ENCODE peak calls at places on chromosomes 1 and 21, in ten cellular contexts. One of them, this sample, is unnamed.

GRCh38 chr1:30641557-30642353 is 81.6 kb downstream of the MATN1 start:
- DNase-seq in NCI-H460: no peak
- DNase-seq in NCI-H1436: no peak
- DNase-seq in naive thymus-derived CD4-positive, alpha-beta T cell: no peak
- DNase-seq in AG09309: no peak
- DNase-seq in naive B cell: no peak
- DNase-seq in stimulated activated CD4-positive, alpha-beta T cell treated with anti-CD3 and anti-CD28 coated beads, Interleukin-1b, Interleukin-23, amount 100 ng/mL, for 24 hours: no peak
- DNase-seq in body of pancreas: no peak
- DNase-seq in activated naive CD4-positive, alpha-beta T cell treated with Interleukin-2 at 50 U/mL for 16 hours: no peak
- DNase-seq in iPS-NIHi11: no peak
- DNase-seq in this sample: no peak

GRCh38 chr21:24023936-24024335 is 1583.3 kb downstream of the MRPL39 start:
- DNase-seq in body of pancreas: no peak
- DNase-seq in stimulated activated CD4-positive, alpha-beta T cell treated with anti-CD3 and anti-CD28 coated beads, Interleukin-1b, Interleukin-23, amount 100 ng/mL, for 24 hours: no peak
- DNase-seq in AG09309: no peak
- DNase-seq in naive B cell: no peak
- DNase-seq in NCI-H1436: peak
- DNase-seq in activated naive CD4-positive, alpha-beta T cell treated with Interleukin-2 at 50 U/mL for 16 hours: no peak
- DNase-seq in naive thymus-derived CD4-positive, alpha-beta T cell: no peak
- DNase-seq in iPS-NIHi11: no peak
- DNase-seq in NCI-H460: no peak
- DNase-seq in this sample: no peak

GRCh38 chr21:36511484-36512227 is 31.7 kb upstream of the CLDN14 start:
- DNase-seq in AG09309: no peak
- DNase-seq in stimulated activated CD4-positive, alpha-beta T cell treated with anti-CD3 and anti-CD28 coated beads, Interleukin-1b, Interleukin-23, amount 100 ng/mL, for 24 hours: no peak
- DNase-seq in naive thymus-derived CD4-positive, alpha-beta T cell: no peak
- DNase-seq in activated naive CD4-positive, alpha-beta T cell treated with Interleukin-2 at 50 U/mL for 16 hours: no peak
- DNase-seq in iPS-NIHi11: no peak
- DNase-seq in body of pancreas: no peak
- DNase-seq in naive B cell: no peak
- DNase-seq in NCI-H1436: no peak
- DNase-seq in NCI-H460: no peak
- DNase-seq in this sample: no peak

GRCh38 chr21:33514234-33514633 is 22.7 kb upstream of the DNAJC28 start:
- DNase-seq in activated naive CD4-positive, alpha-beta T cell treated with Interleukin-2 at 50 U/mL for 16 hours: no peak
- DNase-seq in stimulated activated CD4-positive, alpha-beta T cell treated with anti-CD3 and anti-CD28 coated beads, Interleukin-1b, Interleukin-23, amount 100 ng/mL, for 24 hours: no peak
- DNase-seq in naive B cell: no peak
- DNase-seq in iPS-NIHi11: no peak
- DNase-seq in body of pancreas: no peak
- DNase-seq in NCI-H460: no peak
- DNase-seq in naive thymus-derived CD4-positive, alpha-beta T cell: no peak
- DNase-seq in NCI-H1436: no peak
- DNase-seq in AG09309: peak
- DNase-seq in this sample: no peak

GRCh38 chr1:52424757-52425265 is 20.4 kb downstream of the PRPF38A start:
- DNase-seq in NCI-H1436: no peak
- DNase-seq in body of pancreas: no peak
- DNase-seq in naive B cell: no peak
- DNase-seq in iPS-NIHi11: no peak
- DNase-seq in stimulated activated CD4-positive, alpha-beta T cell treated with anti-CD3 and anti-CD28 coated beads, Interleukin-1b, Interleukin-23, amount 100 ng/mL, for 24 hours: no peak
- DNase-seq in activated naive CD4-positive, alpha-beta T cell treated with Interleukin-2 at 50 U/mL for 16 hours: no peak
- DNase-seq in naive thymus-derived CD4-positive, alpha-beta T cell: no peak
- DNase-seq in NCI-H460: no peak
- DNase-seq in AG09309: no peak
- DNase-seq in this sample: no peak

GRCh38 chr1:38549191-38549590 is 310.4 kb downstream of the RRAGC start:
- DNase-seq in iPS-NIHi11: no peak
- DNase-seq in body of pancreas: no peak
- DNase-seq in stimulated activated CD4-positive, alpha-beta T cell treated with anti-CD3 and anti-CD28 coated beads, Interleukin-1b, Interleukin-23, amount 100 ng/mL, for 24 hours: no peak
- DNase-seq in NCI-H1436: no peak
- DNase-seq in AG09309: no peak
- DNase-seq in activated naive CD4-positive, alpha-beta T cell treated with Interleukin-2 at 50 U/mL for 16 hours: no peak
- DNase-seq in NCI-H460: no peak
- DNase-seq in naive thymus-derived CD4-positive, alpha-beta T cell: no peak
- DNase-seq in naive B cell: no peak
- DNase-seq in this sample: no peak

GRCh38 chr1:114550336-114550735 is 31.1 kb downstream of the BCAS2 start:
- DNase-seq in naive B cell: no peak
- DNase-seq in NCI-H1436: no peak
- DNase-seq in body of pancreas: no peak
- DNase-seq in NCI-H460: no peak
- DNase-seq in iPS-NIHi11: no peak
- DNase-seq in activated naive CD4-positive, alpha-beta T cell treated with Interleukin-2 at 50 U/mL for 16 hours: no peak
- DNase-seq in stimulated activated CD4-positive, alpha-beta T cell treated with anti-CD3 and anti-CD28 coated beads, Interleukin-1b, Interleukin-23, amount 100 ng/mL, for 24 hours: no peak
- DNase-seq in naive thymus-derived CD4-positive, alpha-beta T cell: no peak
- DNase-seq in AG09309: no peak
- DNase-seq in this sample: no peak

GRCh38 chr1:235408503-235408960 is 41.3 kb downstream of the TBCE start:
- DNase-seq in NCI-H1436: no peak
- DNase-seq in AG09309: no peak
- DNase-seq in iPS-NIHi11: no peak
- DNase-seq in naive B cell: no peak
- DNase-seq in naive thymus-derived CD4-positive, alpha-beta T cell: no peak
- DNase-seq in NCI-H460: no peak
- DNase-seq in activated naive CD4-positive, alpha-beta T cell treated with Interleukin-2 at 50 U/mL for 16 hours: no peak
- DNase-seq in body of pancreas: no peak
- DNase-seq in stimulated activated CD4-positive, alpha-beta T cell treated with anti-CD3 and anti-CD28 coated beads, Interleukin-1b, Interleukin-23, amount 100 ng/mL, for 24 hours: no peak
- DNase-seq in this sample: no peak

GRCh38 chr1:8120693-8121260 is 94.7 kb upstream of the ERRFI1 start:
- DNase-seq in naive B cell: no peak
- DNase-seq in NCI-H1436: no peak
- DNase-seq in naive thymus-derived CD4-positive, alpha-beta T cell: no peak
- DNase-seq in iPS-NIHi11: no peak
- DNase-seq in body of pancreas: peak
- DNase-seq in NCI-H460: no peak
- DNase-seq in activated naive CD4-positive, alpha-beta T cell treated with Interleukin-2 at 50 U/mL for 16 hours: no peak
- DNase-seq in AG09309: no peak
- DNase-seq in stimulated activated CD4-positive, alpha-beta T cell treated with anti-CD3 and anti-CD28 coated beads, Interleukin-1b, Interleukin-23, amount 100 ng/mL, for 24 hours: no peak
- DNase-seq in this sample: no peak

GRCh38 chr1:118812555-118812954 is 175.6 kb downstream of the TBX15 start:
- DNase-seq in NCI-H460: no peak
- DNase-seq in stimulated activated CD4-positive, alpha-beta T cell treated with anti-CD3 and anti-CD28 coated beads, Interleukin-1b, Interleukin-23, amount 100 ng/mL, for 24 hours: no peak
- DNase-seq in activated naive CD4-positive, alpha-beta T cell treated with Interleukin-2 at 50 U/mL for 16 hours: no peak
- DNase-seq in body of pancreas: no peak
- DNase-seq in AG09309: no peak
- DNase-seq in naive B cell: no peak
- DNase-seq in NCI-H1436: no peak
- DNase-seq in naive thymus-derived CD4-positive, alpha-beta T cell: no peak
- DNase-seq in iPS-NIHi11: no peak
- DNase-seq in this sample: no peak

This sample was measured in NCI-H524.